ENCODE peak calls at places on chromosomes 16 and 17, in nine cellular contexts. N, U, F, Q, W, P, T, V and Z are unnamed samples.
A peak's percentile ranks its signal among the peaks of the same experiment; 100 is the strongest.

GRCh38 chr16:89801800-89802199 is 14.6 kb downstream of the FANCA start:
- DNase-seq in N (peak; percentile 72), U (no peak), F (no peak), Q (no peak), W (no peak), P (no peak), T (no peak), V (no peak), Z (no peak)

GRCh38 chr17:75589919-75590303 is 2.3 kb downstream of the MYO15B start:
- DNase-seq in N (no peak), U (peak; percentile 32), F (no peak), Q (no peak), W (no peak), P (no peak), T (no peak), V (no peak), Z (no peak)

GRCh38 chr17:78110363-78111011 is 18.1 kb downstream of the TMC6 start:
- DNase-seq in N (no peak), U (peak; percentile 42), F (no peak), Q (no peak), W (no peak), P (no peak), T (no peak), V (no peak), Z (no peak)

GRCh38 chr17:57530508-57530907 is 214.6 kb downstream of the CCDC182 start:
- DNase-seq in N (no peak), U (no peak), F (no peak), Q (no peak), W (peak; percentile 11), P (no peak), T (no peak), V (no peak), Z (no peak)

GRCh38 chr17:27760069-27760885 is 40.1 kb downstream of the NOS2 start:
- DNase-seq in N (peak; percentile 31), U (peak; percentile 70), F (peak; percentile 72), Q (peak; percentile 8), W (peak; percentile 56), P (peak; percentile 24), T (peak; percentile 57), V (no peak), Z (peak; percentile 17)

GRCh38 chr17:6374761-6375312 is 60.1 kb downstream of the AIPL1 start:
- DNase-seq in N (no peak), U (no peak), F (no peak), Q (no peak), W (peak; percentile 39), P (peak; percentile 57), T (peak; percentile 83), V (no peak), Z (peak; percentile 94)

GRCh38 chr17:6110088-6110487 is 39.9 kb downstream of the WSCD1 start:
- DNase-seq in N (no peak), U (no peak), F (no peak), Q (no peak), W (no peak), P (no peak), T (peak; percentile 56), V (no peak), Z (no peak)

GRCh38 chr16:1918312-1918889 is at the start of gene HS3ST6:
- DNase-seq in N (no peak), U (no peak), F (no peak), Q (no peak), W (no peak), P (no peak), T (no peak), V (no peak), Z (no peak)

GRCh38 chr17:57420674-57421392 is 164.5 kb downstream of the MSI2 start:
- DNase-seq in N (no peak), U (no peak), F (no peak), Q (no peak), W (no peak), P (no peak), T (no peak), V (no peak), Z (no peak)

GRCh38 chr17:40452921-40453378 is 9.7 kb downstream of the IGFBP4 start:
- DNase-seq in N (peak; percentile 40), U (no peak), F (no peak), Q (no peak), W (peak; percentile 70), P (no peak), T (peak; percentile 45), V (no peak), Z (no peak)

GRCh38 chr16:25045696-25046381 is 30.7 kb upstream of the ARHGAP17 start:
- DNase-seq in N (peak; percentile 94), U (no peak), F (no peak), Q (no peak), W (peak; percentile 88), P (no peak), T (peak; percentile 9), V (no peak), Z (no peak)

GRCh38 chr16:695355-696089 is 5.3 kb upstream of the WDR24 start:
- DNase-seq in N (no peak), U (no peak), F (no peak), Q (no peak), W (peak; percentile 58), P (no peak), T (peak; percentile 62), V (no peak), Z (peak; percentile 34)

GRCh38 chr16:647173-647902 is 1.8 kb upstream of the WDR90 start:
- DNase-seq in N (no peak), U (no peak), F (no peak), Q (no peak), W (no peak), P (no peak), T (no peak), V (no peak), Z (no peak)

DNA sequence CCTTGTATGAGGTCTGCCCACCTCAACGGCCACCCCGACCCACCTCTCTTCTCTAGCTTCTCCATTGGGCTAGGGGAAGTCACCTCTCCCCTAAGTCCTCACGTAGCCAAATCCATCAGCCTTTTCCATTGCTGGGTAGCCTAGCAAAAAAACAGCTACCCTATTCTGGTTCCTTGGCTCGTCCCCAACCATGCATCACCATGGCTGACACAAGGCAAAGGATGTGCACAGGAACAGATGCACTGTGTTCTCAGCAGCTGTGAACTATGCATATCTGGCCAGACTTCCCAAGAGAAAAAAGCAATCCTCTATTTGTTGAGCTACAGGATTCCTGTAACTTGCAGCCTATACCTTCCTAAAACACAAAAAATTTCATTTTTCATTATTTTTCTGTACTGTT is 22.0 kb upstream of the FLCN start:
- DNase-seq in N (no peak), U (no peak), F (peak; percentile 26), Q (no peak), W (no peak), P (no peak), T (no peak), V (no peak), Z (peak; percentile 36)
- H3K27ac ChIP-seq in N (no peak overlapping the region), U (no peak overlapping the region), F (peak overlapping the region; percentile 74), Q (no peak overlapping the region), W (no peak overlapping the region), P (no peak overlapping the region), T (no peak overlapping the region), V (no peak overlapping the region), Z (peak overlapping the region; percentile 86)

GRCh38 chr16:71707199-71707598 is 17.3 kb downstream of the PHLPP2 start:
- DNase-seq in N (no peak), U (no peak), F (no peak), Q (no peak), W (no peak), P (no peak), T (no peak), V (no peak), Z (no peak)

GRCh38 chr16:71708696-71709095 is 15.8 kb downstream of the PHLPP2 start:
- DNase-seq in N (no peak), U (no peak), F (no peak), Q (no peak), W (peak; percentile 2), P (no peak), T (no peak), V (no peak), Z (no peak)

GRCh38 chr16:71711789-71712188 is 12.7 kb downstream of the PHLPP2 start:
- DNase-seq in N (no peak), U (no peak), F (no peak), Q (no peak), W (no peak), P (no peak), T (no peak), V (no peak), Z (no peak)

GRCh38 chr16:71709231-71709781 is 15.2 kb downstream of the PHLPP2 start:
- DNase-seq in N (peak; percentile 34), U (no peak), F (no peak), Q (no peak), W (peak; percentile 83), P (no peak), T (peak; percentile 19), V (no peak), Z (no peak)

DNA sequence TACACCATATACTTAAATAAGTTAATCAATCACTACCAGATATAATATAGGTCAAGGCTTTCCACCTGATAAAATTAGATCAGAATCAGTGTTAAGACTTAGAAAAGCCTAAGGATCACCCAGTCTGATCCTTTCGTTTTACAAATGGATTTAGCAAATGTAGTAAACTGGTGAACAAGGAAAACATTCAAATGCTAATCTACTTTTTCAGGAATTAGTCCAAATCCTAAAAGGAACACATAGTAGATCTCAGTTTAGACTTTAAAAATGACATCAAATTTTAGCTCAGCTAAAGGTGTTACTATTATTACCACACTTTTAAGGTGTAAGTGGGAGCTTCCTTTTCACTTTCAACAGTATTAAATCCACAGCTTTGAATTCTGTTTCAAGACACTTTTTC is 12.0 kb downstream of the PHLPP2 start:
- DNase-seq in N (no peak), U (no peak), F (no peak), Q (no peak), W (no peak), P (no peak), T (no peak), V (no peak), Z (no peak)
- H3K27ac ChIP-seq in N (no peak overlapping the region), U (no peak overlapping the region), F (no peak overlapping the region), Q (no peak overlapping the region), W (no peak overlapping the region), P (no peak overlapping the region), T (no peak overlapping the region), V (no peak overlapping the region), Z (no peak overlapping the region)

GRCh38 chr16:27322858-27323780 is 9.3 kb downstream of the IL4R start:
- DNase-seq in N (no peak), U (no peak), F (no peak), Q (no peak), W (no peak), P (no peak), T (peak; percentile 80), V (no peak), Z (no peak)
- H3K27ac ChIP-seq in N (no peak overlapping the region), U (no peak overlapping the region), F (no peak overlapping the region), Q (no peak overlapping the region), W (no peak overlapping the region), P (no peak overlapping the region), T (peak overlapping the region; percentile 95), V (no peak overlapping the region), Z (no peak overlapping the region)

DNA sequence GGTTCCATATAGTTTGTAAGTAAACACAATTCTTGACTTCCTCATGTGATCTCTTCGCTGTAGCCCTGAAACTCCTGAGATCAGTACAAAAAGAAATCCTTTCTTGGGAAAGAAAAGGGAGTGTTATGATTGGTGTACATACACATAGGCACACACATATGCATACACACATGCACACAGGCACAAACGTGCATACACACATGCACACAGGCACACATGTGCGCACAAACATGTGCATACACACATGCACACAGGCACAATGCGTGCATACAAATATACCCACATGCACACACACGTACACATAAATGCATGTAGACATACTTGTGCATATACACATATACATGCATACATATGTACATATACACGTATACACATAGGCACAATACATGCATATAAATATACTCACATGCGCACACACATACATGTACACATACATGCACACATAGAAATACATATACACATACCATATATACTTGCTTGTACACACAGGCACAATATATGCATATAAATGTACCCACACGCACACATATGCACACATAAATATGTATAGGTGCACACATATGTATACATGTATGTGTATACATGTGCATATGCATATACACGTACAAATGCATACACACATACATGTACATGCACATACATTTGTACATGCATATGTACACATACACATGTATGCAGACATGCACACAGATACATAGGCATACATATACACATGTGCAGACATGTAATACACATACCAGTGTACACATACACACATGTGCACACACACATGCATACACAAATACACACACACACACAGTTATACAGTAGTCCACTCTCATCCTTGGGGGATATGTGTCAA is 26.4 kb downstream of the CMIP start:
- DNase-seq in N (no peak), U (no peak), F (no peak), Q (no peak), W (no peak), P (no peak), T (no peak), V (no peak), Z (no peak)
- H3K27ac ChIP-seq in N (no peak overlapping the region), U (no peak overlapping the region), F (no peak overlapping the region), Q (peak overlapping the region; percentile 54), W (no peak overlapping the region), P (no peak overlapping the region), T (no peak overlapping the region), V (no peak overlapping the region), Z (no peak overlapping the region)